ENCODE peak calls at places on chromosome 5, in seven cellular contexts. B is fibroblast of gingiva; N is lung; Y is amniotic epithelial cell; D is NCI-H2081; P is stimulated activated CD4-positive, alpha-beta T cell treated with anti-CD3 and anti-CD28 coated beads, Interleukin-15, amount 100 ng/mL, for 1 hour; J is CD8-positive, alpha-beta memory T cell. W is an unnamed sample.

GRCh38 chr5:140558542-140558941 is 1.3 kb upstream of the SRA1 start:
- DNase-seq in J (no peak), N (no peak), D (no peak), Y (no peak), P (no peak), B (no peak), W (no peak)

GRCh38 chr5:68953151-68953884 is 140.5 kb upstream of the SLC30A5 start:
- DNase-seq in N (no peak), D (no peak), B (peak; percentile 21), Y (no peak), J (no peak), P (no peak), W (no peak)

GRCh38 chr5:369151-369939 is 47.8 kb downstream of the AHRR start:
- DNase-seq in D (no peak), N (no peak), P (no peak), Y (no peak), B (no peak), J (no peak), W (no peak)

GRCh38 chr5:97929383-97929782 is 746.3 kb upstream of the RIOK2 start:
- DNase-seq in Y (peak; percentile 34), B (no peak), J (no peak), P (no peak), D (no peak), N (no peak), W (no peak)

GRCh38 chr5:143094087-143094511 is 309.4 kb downstream of the NR3C1 start:
- DNase-seq in Y (peak; percentile 91), B (no peak), P (no peak), N (no peak), D (no peak), J (no peak), W (peak; percentile 56)

GRCh38 chr5:50727149-50727496 is 60.7 kb downstream of the PARP8 start:
- DNase-seq in B (peak; percentile 23), P (no peak), D (no peak), Y (peak; percentile 7), J (no peak), N (no peak), W (no peak)

GRCh38 chr5:157108961-157109360 is at the start of gene HAVCR2:
- DNase-seq in B (no peak), N (no peak), D (no peak), P (no peak), J (peak; percentile 6), Y (no peak), W (no peak)

GRCh38 chr5:74992791-74993190 is 59.6 kb downstream of the GCNT4 start:
- DNase-seq in J (no peak), B (no peak), Y (no peak), N (no peak), D (no peak), P (no peak), W (no peak)

GRCh38 chr5:38396766-38397165 is 138.4 kb downstream of the EGFLAM start:
- DNase-seq in N (no peak), P (no peak), Y (no peak), D (peak; percentile 42), B (no peak), J (no peak), W (no peak)

GRCh38 chr5:18393546-18393945 is 759.3 kb downstream of the TAF11L14 start:
- DNase-seq in N (no peak), Y (no peak), J (no peak), B (no peak), D (peak; percentile 64), P (no peak), W (no peak)

GRCh38 chr5:91848453-91848852 is 465.3 kb upstream of the ARRDC3 start:
- DNase-seq in P (no peak), D (no peak), J (no peak), B (peak; percentile 91), Y (peak; percentile 91), N (no peak), W (no peak)

GRCh38 chr5:68336200-68336599 is 120.6 kb downstream of the PIK3R1 start:
- DNase-seq in J (no peak), N (no peak), P (no peak), B (no peak), D (no peak), Y (peak; percentile 29), W (no peak)

GRCh38 chr5:115457985-115458384 is 86.6 kb downstream of the FEM1C start:
- DNase-seq in J (no peak), B (no peak), Y (no peak), N (no peak), P (no peak), D (no peak), W (no peak)

GRCh38 chr5:8491254-8491653 is 622.3 kb downstream of the MTRR start:
- DNase-seq in J (no peak), Y (no peak), N (no peak), B (no peak), P (no peak), D (no peak), W (no peak)

GRCh38 chr5:58932057-58932594 is 349.3 kb downstream of the RAB3C start:
- DNase-seq in D (no peak), J (no peak), Y (no peak), B (no peak), P (no peak), N (no peak), W (no peak)

GRCh38 chr5:97488126-97488668 is 305.1 kb upstream of the RIOK2 start:
- DNase-seq in Y (no peak), N (no peak), D (no peak), J (no peak), B (no peak), P (no peak), W (no peak)

GRCh38 chr5:149203896-149204544 is 62.7 kb downstream of the ABLIM3 start:
- DNase-seq in P (no peak), D (no peak), N (no peak), Y (peak; percentile 58), J (no peak), B (no peak), W (no peak)